ENCODE peak calls at places on chromosomes 7 and 10, in ten cellular contexts. One of them, this sample, is unnamed.

GRCh38 chr10:5971886-5972285 is 5.5 kb downstream of the IL15RA start:
- DNase-seq in fibroblast of lung: no peak
- DNase-seq in CD8-positive, alpha-beta memory T cell: no peak
- DNase-seq in mesendoderm: no peak
- DNase-seq in IMR-90: no peak
- DNase-seq in right atrium auricular region: peak; percentile 57
- DNase-seq in body of pancreas: no peak
- DNase-seq in psoas muscle: no peak
- DNase-seq in effector memory CD4-positive, alpha-beta T cell: no peak
- DNase-seq in mammary epithelial cell: no peak
- DNase-seq in this sample: no peak

GRCh38 chr10:132613566-132614348 is 76.2 kb downstream of the INPP5A start:
- DNase-seq in fibroblast of lung: no peak
- DNase-seq in CD8-positive, alpha-beta memory T cell: no peak
- DNase-seq in mesendoderm: no peak
- DNase-seq in IMR-90: no peak
- DNase-seq in right atrium auricular region: no peak
- DNase-seq in body of pancreas: no peak
- DNase-seq in psoas muscle: no peak
- DNase-seq in effector memory CD4-positive, alpha-beta T cell: no peak
- DNase-seq in mammary epithelial cell: no peak
- DNase-seq in this sample: no peak

GRCh38 chr10:133399123-133399601 is 5.2 kb downstream of the MTG1 start:
- DNase-seq in fibroblast of lung: no peak
- DNase-seq in CD8-positive, alpha-beta memory T cell: no peak
- DNase-seq in mesendoderm: no peak
- DNase-seq in IMR-90: no peak
- DNase-seq in right atrium auricular region: no peak
- DNase-seq in body of pancreas: no peak
- DNase-seq in psoas muscle: peak; percentile 50
- DNase-seq in effector memory CD4-positive, alpha-beta T cell: no peak
- DNase-seq in mammary epithelial cell: no peak
- DNase-seq in this sample: no peak

GRCh38 chr10:60731134-60731883 is 47.0 kb upstream of the CDK1 start:
- DNase-seq in fibroblast of lung: peak; percentile 10
- DNase-seq in CD8-positive, alpha-beta memory T cell: peak; percentile 17
- DNase-seq in mesendoderm: no peak
- DNase-seq in IMR-90: no peak
- DNase-seq in right atrium auricular region: no peak
- DNase-seq in body of pancreas: no peak
- DNase-seq in psoas muscle: no peak
- DNase-seq in effector memory CD4-positive, alpha-beta T cell: peak; percentile 9
- DNase-seq in mammary epithelial cell: peak; percentile 11
- DNase-seq in this sample: peak; percentile 38

GRCh38 chr7:73900286-73900685 is 39.3 kb downstream of the TMEM270 start:
- DNase-seq in fibroblast of lung: no peak
- DNase-seq in CD8-positive, alpha-beta memory T cell: no peak
- DNase-seq in mesendoderm: peak; percentile 65
- DNase-seq in IMR-90: no peak
- DNase-seq in right atrium auricular region: no peak
- DNase-seq in body of pancreas: no peak
- DNase-seq in psoas muscle: peak; percentile 58
- DNase-seq in effector memory CD4-positive, alpha-beta T cell: no peak
- DNase-seq in mammary epithelial cell: no peak
- DNase-seq in this sample: no peak

GRCh38 chr7:97635622-97636021 is 96.3 kb upstream of the TAC1 start:
- DNase-seq in fibroblast of lung: no peak
- DNase-seq in CD8-positive, alpha-beta memory T cell: no peak
- DNase-seq in mesendoderm: no peak
- DNase-seq in IMR-90: no peak
- DNase-seq in right atrium auricular region: no peak
- DNase-seq in body of pancreas: no peak
- DNase-seq in psoas muscle: no peak
- DNase-seq in effector memory CD4-positive, alpha-beta T cell: no peak
- DNase-seq in mammary epithelial cell: no peak
- DNase-seq in this sample: no peak

GRCh38 chr7:46705416-46706255 is 784.6 kb upstream of the IGFBP3 start:
- DNase-seq in fibroblast of lung: peak; percentile 32
- DNase-seq in CD8-positive, alpha-beta memory T cell: no peak
- DNase-seq in mesendoderm: no peak
- DNase-seq in IMR-90: peak; percentile 57
- DNase-seq in right atrium auricular region: no peak
- DNase-seq in body of pancreas: no peak
- DNase-seq in psoas muscle: no peak
- DNase-seq in effector memory CD4-positive, alpha-beta T cell: no peak
- DNase-seq in mammary epithelial cell: no peak
- DNase-seq in this sample: no peak

GRCh38 chr7:54811016-54811924 is 52.3 kb upstream of the SEC61G start:
- DNase-seq in fibroblast of lung: peak; percentile 91
- DNase-seq in CD8-positive, alpha-beta memory T cell: no peak
- DNase-seq in mesendoderm: no peak
- DNase-seq in IMR-90: peak; percentile 94
- DNase-seq in right atrium auricular region: no peak
- DNase-seq in body of pancreas: no peak
- DNase-seq in psoas muscle: no peak
- DNase-seq in effector memory CD4-positive, alpha-beta T cell: no peak
- DNase-seq in mammary epithelial cell: peak; percentile 78
- DNase-seq in this sample: no peak

GRCh38 chr7:44071726-44072363 is 6.5 kb upstream of the PGAM2 start:
- DNase-seq in fibroblast of lung: no peak
- DNase-seq in CD8-positive, alpha-beta memory T cell: no peak
- DNase-seq in mesendoderm: no peak
- DNase-seq in IMR-90: no peak
- DNase-seq in right atrium auricular region: no peak
- DNase-seq in body of pancreas: no peak
- DNase-seq in psoas muscle: peak; percentile 35
- DNase-seq in effector memory CD4-positive, alpha-beta T cell: no peak
- DNase-seq in mammary epithelial cell: no peak
- DNase-seq in this sample: no peak

GRCh38 chr10:97573672-97574071 is 1.1 kb downstream of the ANKRD2 start:
- DNase-seq in fibroblast of lung: no peak
- DNase-seq in CD8-positive, alpha-beta memory T cell: no peak
- DNase-seq in mesendoderm: no peak
- DNase-seq in IMR-90: no peak
- DNase-seq in right atrium auricular region: no peak
- DNase-seq in body of pancreas: no peak
- DNase-seq in psoas muscle: no peak
- DNase-seq in effector memory CD4-positive, alpha-beta T cell: no peak
- DNase-seq in mammary epithelial cell: no peak
- DNase-seq in this sample: no peak

GRCh38 chr7:110595694-110596093 is 495.2 kb upstream of the LRRN3 start:
- DNase-seq in fibroblast of lung: no peak
- DNase-seq in CD8-positive, alpha-beta memory T cell: no peak
- DNase-seq in mesendoderm: no peak
- DNase-seq in IMR-90: no peak
- DNase-seq in right atrium auricular region: no peak
- DNase-seq in body of pancreas: no peak
- DNase-seq in psoas muscle: no peak
- DNase-seq in effector memory CD4-positive, alpha-beta T cell: no peak
- DNase-seq in mammary epithelial cell: no peak
- DNase-seq in this sample: no peak

GRCh38 chr10:117532003-117532385 is 10.6 kb upstream of the EMX2 start:
- DNase-seq in fibroblast of lung: no peak
- DNase-seq in CD8-positive, alpha-beta memory T cell: no peak
- DNase-seq in mesendoderm: no peak
- DNase-seq in IMR-90: no peak
- DNase-seq in right atrium auricular region: no peak
- DNase-seq in body of pancreas: no peak
- DNase-seq in psoas muscle: no peak
- DNase-seq in effector memory CD4-positive, alpha-beta T cell: no peak
- DNase-seq in mammary epithelial cell: no peak
- DNase-seq in this sample: no peak

GRCh38 chr10:15901889-15902288 is 41.6 kb upstream of the MINDY3 start:
- DNase-seq in fibroblast of lung: no peak
- DNase-seq in CD8-positive, alpha-beta memory T cell: no peak
- DNase-seq in mesendoderm: peak; percentile 38
- DNase-seq in IMR-90: no peak
- DNase-seq in right atrium auricular region: no peak
- DNase-seq in body of pancreas: no peak
- DNase-seq in psoas muscle: no peak
- DNase-seq in effector memory CD4-positive, alpha-beta T cell: no peak
- DNase-seq in mammary epithelial cell: no peak
- DNase-seq in this sample: peak; percentile 28

GRCh38 chr10:117112220-117112619 is 25.9 kb downstream of the VAX1 start:
- DNase-seq in fibroblast of lung: no peak
- DNase-seq in CD8-positive, alpha-beta memory T cell: no peak
- DNase-seq in mesendoderm: peak; percentile 10
- DNase-seq in IMR-90: no peak
- DNase-seq in right atrium auricular region: no peak
- DNase-seq in body of pancreas: no peak
- DNase-seq in psoas muscle: no peak
- DNase-seq in effector memory CD4-positive, alpha-beta T cell: no peak
- DNase-seq in mammary epithelial cell: peak; percentile 12
- DNase-seq in this sample: no peak

GRCh38 chr7:101241015-101241363 is 3.4 kb upstream of the CLDN15 start:
- DNase-seq in fibroblast of lung: no peak
- DNase-seq in CD8-positive, alpha-beta memory T cell: no peak
- DNase-seq in mesendoderm: no peak
- DNase-seq in IMR-90: no peak
- DNase-seq in right atrium auricular region: no peak
- DNase-seq in body of pancreas: no peak
- DNase-seq in psoas muscle: no peak
- DNase-seq in effector memory CD4-positive, alpha-beta T cell: no peak
- DNase-seq in mammary epithelial cell: no peak
- DNase-seq in this sample: no peak

DNA sequence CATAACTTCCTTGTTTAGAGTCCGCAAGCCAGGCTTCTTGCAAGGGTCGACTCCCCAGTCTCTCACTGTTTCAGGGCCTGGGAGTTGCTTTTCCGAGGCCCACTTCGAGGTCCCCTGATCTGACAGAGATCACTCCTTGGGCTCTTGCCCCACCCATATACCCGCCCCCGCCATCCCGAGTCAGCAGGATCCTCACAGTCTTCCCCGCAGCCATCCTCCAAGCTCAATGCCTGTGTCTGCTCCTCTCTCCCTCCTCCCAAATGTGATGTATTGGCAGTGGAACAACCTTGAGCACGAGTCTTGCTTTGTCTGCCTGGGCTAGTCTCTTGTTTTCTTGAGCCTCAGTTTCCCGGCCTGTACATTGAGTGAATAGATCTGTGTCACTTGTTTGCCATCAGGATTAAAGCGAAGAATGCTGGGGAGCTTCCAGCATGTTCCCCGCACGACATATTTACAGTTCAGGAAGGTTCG is 2.4 kb upstream of the HMX2 start:
- DNase-seq in fibroblast of lung: no peak
- DNase-seq in CD8-positive, alpha-beta memory T cell: no peak
- DNase-seq in mesendoderm: no peak
- DNase-seq in IMR-90: no peak
- DNase-seq in right atrium auricular region: no peak
- DNase-seq in body of pancreas: no peak
- DNase-seq in psoas muscle: no peak
- DNase-seq in effector memory CD4-positive, alpha-beta T cell: no peak
- DNase-seq in mammary epithelial cell: no peak
- DNase-seq in this sample: no peak
- H3K4me1 ChIP-seq in fibroblast of lung: no peaks in the 10 kb centered on the region
- H3K4me1 ChIP-seq in CD8-positive, alpha-beta memory T cell: peaks cover 75% of the 10 kb centered on the region
- H3K4me1 ChIP-seq in mesendoderm: no peaks in the 10 kb centered on the region
- H3K4me1 ChIP-seq in IMR-90: no peaks in the 10 kb centered on the region
- H3K4me1 ChIP-seq in right atrium auricular region: peaks cover 54% of the 10 kb centered on the region
- H3K4me1 ChIP-seq in body of pancreas: peaks cover 41% of the 10 kb centered on the region
- H3K4me1 ChIP-seq in psoas muscle: peaks cover 17% of the 10 kb centered on the region
- H3K4me1 ChIP-seq in effector memory CD4-positive, alpha-beta T cell: peaks cover 76% of the 10 kb centered on the region
- H3K4me1 ChIP-seq in mammary epithelial cell: peaks cover 22% of the 10 kb centered on the region
- H3K4me1 ChIP-seq in this sample: no peaks in the 10 kb centered on the region

GRCh38 chr10:78692071-78692470 is 376.7 kb upstream of the ZMIZ1 start:
- DNase-seq in fibroblast of lung: no peak
- DNase-seq in CD8-positive, alpha-beta memory T cell: no peak
- DNase-seq in mesendoderm: no peak
- DNase-seq in IMR-90: no peak
- DNase-seq in right atrium auricular region: no peak
- DNase-seq in body of pancreas: no peak
- DNase-seq in psoas muscle: no peak
- DNase-seq in effector memory CD4-positive, alpha-beta T cell: no peak
- DNase-seq in mammary epithelial cell: no peak
- DNase-seq in this sample: no peak
- H3K4me1 ChIP-seq in fibroblast of lung: no peaks in the 10 kb centered on the region
- H3K4me1 ChIP-seq in CD8-positive, alpha-beta memory T cell: no peaks in the 10 kb centered on the region
- H3K4me1 ChIP-seq in mesendoderm: no peaks in the 10 kb centered on the region
- H3K4me1 ChIP-seq in IMR-90: peaks cover 2% of the 10 kb centered on the region
- H3K4me1 ChIP-seq in right atrium auricular region: peaks cover 14% of the 10 kb centered on the region
- H3K4me1 ChIP-seq in body of pancreas: peaks cover 4% of the 10 kb centered on the region
- H3K4me1 ChIP-seq in psoas muscle: no peaks in the 10 kb centered on the region
- H3K4me1 ChIP-seq in effector memory CD4-positive, alpha-beta T cell: no peaks in the 10 kb centered on the region
- H3K4me1 ChIP-seq in mammary epithelial cell: no peaks in the 10 kb centered on the region
- H3K4me1 ChIP-seq in this sample: no peaks in the 10 kb centered on the region

DNA sequence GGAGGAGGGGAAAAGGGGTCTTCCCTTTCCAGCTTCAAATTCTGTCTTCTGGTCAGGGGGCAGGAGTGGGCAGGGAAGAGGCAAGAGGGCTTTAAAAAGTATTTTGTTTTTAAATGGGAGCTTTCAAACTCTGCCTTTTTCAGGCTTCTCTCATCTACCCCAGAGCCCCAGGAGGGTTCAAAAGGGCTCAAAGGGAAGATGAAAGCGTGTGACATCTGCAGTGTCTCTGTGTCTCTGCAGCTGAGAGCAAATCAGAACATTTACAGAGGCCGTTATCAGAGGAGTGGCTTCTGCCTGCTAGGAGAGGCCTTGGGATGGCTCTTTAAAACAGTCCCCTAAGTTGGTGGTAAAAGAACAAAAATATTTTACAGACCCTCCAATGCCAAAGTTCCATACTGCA is 30.3 kb downstream of the TRIM8 start:
- DNase-seq in fibroblast of lung: no peak
- DNase-seq in CD8-positive, alpha-beta memory T cell: no peak
- DNase-seq in mesendoderm: peak; percentile 41
- DNase-seq in IMR-90: no peak
- DNase-seq in right atrium auricular region: no peak
- DNase-seq in body of pancreas: no peak
- DNase-seq in psoas muscle: no peak
- DNase-seq in effector memory CD4-positive, alpha-beta T cell: no peak
- DNase-seq in mammary epithelial cell: no peak
- DNase-seq in this sample: no peak
- H3K4me1 ChIP-seq in fibroblast of lung: peaks cover 58% of the 10 kb centered on the region
- H3K4me1 ChIP-seq in CD8-positive, alpha-beta memory T cell: peaks cover 27% of the 10 kb centered on the region
- H3K4me1 ChIP-seq in mesendoderm: peaks cover 20% of the 10 kb centered on the region
- H3K4me1 ChIP-seq in IMR-90: peaks cover 55% of the 10 kb centered on the region
- H3K4me1 ChIP-seq in right atrium auricular region: peaks cover 95% of the 10 kb centered on the region
- H3K4me1 ChIP-seq in body of pancreas: peaks cover 52% of the 10 kb centered on the region
- H3K4me1 ChIP-seq in psoas muscle: peaks cover 48% of the 10 kb centered on the region
- H3K4me1 ChIP-seq in effector memory CD4-positive, alpha-beta T cell: peaks cover 41% of the 10 kb centered on the region
- H3K4me1 ChIP-seq in mammary epithelial cell: peaks cover 42% of the 10 kb centered on the region
- H3K4me1 ChIP-seq in this sample: peaks cover 16% of the 10 kb centered on the region

DNA sequence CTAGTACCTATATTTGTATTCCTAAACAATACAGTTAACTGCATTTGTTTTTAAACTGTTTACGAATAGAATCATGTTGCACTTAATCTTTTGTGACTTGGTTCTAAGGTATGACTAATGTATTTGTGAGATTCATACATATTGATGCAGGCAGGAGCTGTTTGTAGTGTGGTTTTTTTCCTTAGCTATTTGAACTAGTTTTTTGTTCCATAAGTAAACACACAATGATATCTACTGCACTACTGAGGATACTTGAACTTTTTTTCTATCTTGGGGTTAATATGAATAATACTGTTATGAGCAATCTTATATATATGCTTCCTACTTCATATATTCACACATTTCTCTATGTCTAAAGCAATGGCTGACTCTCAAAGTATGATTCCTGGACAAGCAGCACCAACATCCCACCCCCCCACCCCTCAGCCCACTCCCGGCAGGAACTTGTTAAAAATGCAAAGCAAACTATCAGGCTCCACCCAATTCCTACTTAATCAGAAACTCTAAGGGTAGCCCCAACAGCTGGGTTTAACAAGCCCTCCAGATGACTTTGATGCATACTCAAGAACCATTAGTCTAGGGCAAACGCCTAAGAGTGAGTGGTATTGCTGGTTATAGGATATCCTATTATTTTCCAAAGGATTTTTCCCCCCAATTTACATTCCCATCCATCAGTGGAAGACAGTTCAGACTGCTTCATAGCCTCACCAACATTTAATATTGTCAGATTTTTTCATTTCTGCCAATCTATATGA is 25.8 kb downstream of the BRAF start:
- DNase-seq in fibroblast of lung: no peak
- DNase-seq in CD8-positive, alpha-beta memory T cell: no peak
- DNase-seq in mesendoderm: peak; percentile 3
- DNase-seq in IMR-90: peak; percentile 58
- DNase-seq in right atrium auricular region: no peak
- DNase-seq in body of pancreas: no peak
- DNase-seq in psoas muscle: no peak
- DNase-seq in effector memory CD4-positive, alpha-beta T cell: no peak
- DNase-seq in mammary epithelial cell: peak; percentile 6
- DNase-seq in this sample: peak; percentile 13
- H3K4me1 ChIP-seq in fibroblast of lung: peaks cover 2% of the 10 kb centered on the region
- H3K4me1 ChIP-seq in CD8-positive, alpha-beta memory T cell: peaks cover 21% of the 10 kb centered on the region
- H3K4me1 ChIP-seq in mesendoderm: peaks cover 2% of the 10 kb centered on the region
- H3K4me1 ChIP-seq in IMR-90: peaks cover 2% of the 10 kb centered on the region
- H3K4me1 ChIP-seq in right atrium auricular region: peaks cover 15% of the 10 kb centered on the region
- H3K4me1 ChIP-seq in body of pancreas: peaks cover 14% of the 10 kb centered on the region
- H3K4me1 ChIP-seq in psoas muscle: peaks cover 7% of the 10 kb centered on the region
- H3K4me1 ChIP-seq in effector memory CD4-positive, alpha-beta T cell: peaks cover 6% of the 10 kb centered on the region
- H3K4me1 ChIP-seq in mammary epithelial cell: no peaks in the 10 kb centered on the region
- H3K4me1 ChIP-seq in this sample: no peaks in the 10 kb centered on the region

This sample was measured in foreskin keratinocyte.